ENCODE peak calls at places on chromosomes 16 and 17, in six cellular contexts. H is RPMI7951, C is SJCRH30, F is fibroblast of the aortic adventitia, M is GM13976, I is RWPE1. X is an unnamed sample.

GRCh38 chr16:17775061-17775460 is 304.3 kb upstream of the XYLT1 start:
- DNase-seq in H (peak; percentile 3), C (no peak), F (no peak), M (no peak), I (no peak), X (no peak)

GRCh38 chr16:21162661-21163151 is 4.2 kb downstream of the LDAF1 start:
- DNase-seq in H (no peak), C (no peak), F (peak; percentile 67), M (no peak), I (no peak), X (no peak)

GRCh38 chr17:36697907-36698526 is 96.6 kb downstream of the MRM1 start:
- DNase-seq in H (peak; percentile 20), C (peak; percentile 36), F (peak; percentile 2), M (no peak), I (no peak), X (peak; percentile 30)

GRCh38 chr17:79707931-79708891 is 22.5 kb upstream of the ENPP7 start:
- DNase-seq in H (peak; percentile 17), C (peak; percentile 48), F (peak; percentile 46), M (peak; percentile 84), I (peak; percentile 49), X (peak; percentile 58)

GRCh38 chr16:8677481-8677880 is 3.1 kb downstream of the ABAT start:
- DNase-seq in H (peak; percentile 76), C (no peak), F (no peak), M (no peak), I (peak; percentile 70), X (no peak)

GRCh38 chr17:49862781-49863331 is 15.0 kb upstream of the TAC4 start:
- DNase-seq in H (no peak), C (no peak), F (no peak), M (no peak), I (no peak), X (no peak)

GRCh38 chr16:54285414-54286066 is 1.0 kb downstream of the IRX3 start:
- DNase-seq in H (peak; percentile 61), C (peak; percentile 39), F (peak; percentile 43), M (no peak), I (peak; percentile 49), X (peak; percentile 57)

GRCh38 chr16:70257391-70257790 is 5.7 kb upstream of the EXOSC6 start:
- DNase-seq in H (no peak), C (no peak), F (peak; percentile 92), M (peak; percentile 6), I (no peak), X (no peak)

GRCh38 chr17:30273373-30273772 is 18.4 kb downstream of the BLMH start:
- DNase-seq in H (no peak), C (no peak), F (peak; percentile 9), M (no peak), I (no peak), X (no peak)

GRCh38 chr17:1043601-1044251 is 46.8 kb downstream of the TIMM22 start:
- DNase-seq in H (no peak), C (no peak), F (no peak), M (no peak), I (no peak), X (no peak)

GRCh38 chr17:19361326-19361725 is 1.2 kb downstream of the B9D1 start:
- DNase-seq in H (no peak), C (peak; percentile 46), F (no peak), M (no peak), I (no peak), X (no peak)

GRCh38 chr17:82435601-82436583 is 14.7 kb downstream of the CYBC1 start:
- DNase-seq in H (no peak), C (no peak), F (no peak), M (no peak), I (no peak), X (no peak)

GRCh38 chr17:78588258-78589030 is 11.2 kb upstream of the DNAH17 start:
- DNase-seq in H (no peak), C (no peak), F (no peak), M (no peak), I (no peak), X (no peak)

GRCh38 chr16:25855818-25856217 is 164.1 kb downstream of the HS3ST4 start:
- DNase-seq in H (no peak), C (no peak), F (no peak), M (no peak), I (no peak), X (no peak)

GRCh38 chr17:19464033-19465026 is 53.3 kb downstream of the RNF112 start:
- DNase-seq in H (no peak), C (no peak), F (peak; percentile 76), M (no peak), I (no peak), X (no peak)

GRCh38 chr17:38910325-38910724 is 15.1 kb upstream of the LASP1NB start:
- DNase-seq in H (no peak), C (no peak), F (no peak), M (no peak), I (no peak), X (no peak)

GRCh38 chr16:1097800-1098199 is 1.8 kb upstream of the C1QTNF8 start:
- DNase-seq in H (no peak), C (no peak), F (no peak), M (no peak), I (no peak), X (no peak)

GRCh38 chr17:59451706-59452105 is 113.7 kb upstream of the DHX40 start:
- DNase-seq in H (peak; percentile 9), C (no peak), F (no peak), M (no peak), I (peak; percentile 72), X (no peak)

GRCh38 chr17:28133562-28133970 is 91.1 kb downstream of the NLK start:
- DNase-seq in H (peak; percentile 34), C (no peak), F (peak; percentile 67), M (no peak), I (peak; percentile 30), X (no peak)

GRCh38 chr17:59456923-59457615 is 108.3 kb upstream of the DHX40 start:
- DNase-seq in H (no peak), C (no peak), F (no peak), M (no peak), I (no peak), X (no peak)

GRCh38 chr17:77579131-77579530 is 379.4 kb upstream of the TNRC6C start:
- DNase-seq in H (no peak), C (no peak), F (no peak), M (no peak), I (no peak), X (no peak)

GRCh38 chr17:82081546-82081945 is 15.9 kb upstream of the DUS1L start:
- DNase-seq in H (no peak), C (no peak), F (no peak), M (no peak), I (no peak), X (no peak)

X was measured in T47D.